ENCODE peak calls at places on chromosomes 7 and 10, in nine cellular contexts. One of them, this sample, is unnamed. For H3K9me3, the result is how much of the 10 kb centered on the place peaks cover.

GRCh38 chr7:148264933-148265557 is 325.5 kb upstream of the C7orf33 start:
- DNase-seq in vagina: no peak
- DNase-seq in A673: peak
- DNase-seq in thyroid gland: no peak
- DNase-seq in A549: peak
- DNase-seq in tibial nerve: no peak
- DNase-seq in ascending aorta: no peak
- DNase-seq in AG04450: no peak
- DNase-seq in DND-41: peak
- DNase-seq in this sample: no peak

GRCh38 chr10:28282341-28282740 is 20.5 kb downstream of the MPP7 start:
- DNase-seq in vagina: no peak
- DNase-seq in A549: no peak
- DNase-seq in A673: no peak
- DNase-seq in tibial nerve: no peak
- DNase-seq in ascending aorta: no peak
- DNase-seq in DND-41: no peak
- DNase-seq in AG04450: no peak
- DNase-seq in thyroid gland: no peak
- DNase-seq in this sample: no peak

GRCh38 chr10:104209575-104210198 is 22.5 kb downstream of the CFAP43 start:
- DNase-seq in A673: peak
- DNase-seq in vagina: no peak
- DNase-seq in tibial nerve: peak
- DNase-seq in AG04450: no peak
- DNase-seq in thyroid gland: peak
- DNase-seq in A549: peak
- DNase-seq in DND-41: peak
- DNase-seq in ascending aorta: no peak
- DNase-seq in this sample: peak

GRCh38 chr10:25522946-25523608 is 348.3 kb downstream of the GPR158 start:
- DNase-seq in thyroid gland: peak
- DNase-seq in A673: peak
- DNase-seq in ascending aorta: no peak
- DNase-seq in vagina: no peak
- DNase-seq in tibial nerve: no peak
- DNase-seq in A549: peak
- DNase-seq in AG04450: no peak
- DNase-seq in DND-41: no peak
- DNase-seq in this sample: no peak

GRCh38 chr10:48814933-48815332 is 124.7 kb downstream of the LRRC18 start:
- DNase-seq in DND-41: no peak
- DNase-seq in tibial nerve: no peak
- DNase-seq in thyroid gland: no peak
- DNase-seq in vagina: no peak
- DNase-seq in AG04450: no peak
- DNase-seq in ascending aorta: no peak
- DNase-seq in A673: no peak
- DNase-seq in A549: no peak
- DNase-seq in this sample: no peak

GRCh38 chr7:129160161-129160911 is 15.8 kb downstream of the TSPAN33 start:
- DNase-seq in ascending aorta: no peak
- DNase-seq in A549: no peak
- DNase-seq in thyroid gland: peak
- DNase-seq in A673: no peak
- DNase-seq in DND-41: no peak
- DNase-seq in vagina: no peak
- DNase-seq in tibial nerve: no peak
- DNase-seq in AG04450: no peak
- DNase-seq in this sample: no peak

GRCh38 chr10:5466451-5466996 is 32.8 kb downstream of the CALML5 start:
- DNase-seq in DND-41: peak
- DNase-seq in A549: no peak
- DNase-seq in A673: no peak
- DNase-seq in thyroid gland: peak
- DNase-seq in vagina: no peak
- DNase-seq in AG04450: peak
- DNase-seq in ascending aorta: no peak
- DNase-seq in tibial nerve: no peak
- DNase-seq in this sample: no peak

GRCh38 chr10:45552476-45552875 is 120.1 kb downstream of the ZFAND4 start:
- DNase-seq in ascending aorta: no peak
- DNase-seq in tibial nerve: no peak
- DNase-seq in A549: no peak
- DNase-seq in DND-41: no peak
- DNase-seq in A673: no peak
- DNase-seq in thyroid gland: no peak
- DNase-seq in AG04450: no peak
- DNase-seq in vagina: no peak
- DNase-seq in this sample: no peak

GRCh38 chr10:120942806-120943413 is 91.7 kb downstream of the WDR11 start:
- DNase-seq in vagina: peak
- DNase-seq in A673: peak
- DNase-seq in ascending aorta: peak
- DNase-seq in AG04450: peak
- DNase-seq in thyroid gland: peak
- DNase-seq in DND-41: peak
- DNase-seq in tibial nerve: peak
- DNase-seq in A549: peak
- DNase-seq in this sample: peak

GRCh38 chr10:124495176-124495575 is 33.6 kb downstream of the LHPP start:
- DNase-seq in A673: no peak
- DNase-seq in A549: no peak
- DNase-seq in ascending aorta: no peak
- DNase-seq in AG04450: no peak
- DNase-seq in DND-41: no peak
- DNase-seq in vagina: no peak
- DNase-seq in thyroid gland: no peak
- DNase-seq in tibial nerve: no peak
- DNase-seq in this sample: no peak

GRCh38 chr10:73876971-73877370 is 2.6 kb upstream of the CAMK2G start:
- DNase-seq in DND-41: no peak
- DNase-seq in ascending aorta: no peak
- DNase-seq in vagina: no peak
- DNase-seq in AG04450: no peak
- DNase-seq in A673: no peak
- DNase-seq in tibial nerve: no peak
- DNase-seq in A549: no peak
- DNase-seq in thyroid gland: no peak
- DNase-seq in this sample: no peak

GRCh38 chr10:62528441-62528840 is 154.3 kb downstream of the ZNF365 start:
- DNase-seq in ascending aorta: no peak
- DNase-seq in A673: no peak
- DNase-seq in tibial nerve: no peak
- DNase-seq in thyroid gland: no peak
- DNase-seq in vagina: no peak
- DNase-seq in A549: no peak
- DNase-seq in AG04450: no peak
- DNase-seq in DND-41: no peak
- DNase-seq in this sample: no peak

GRCh38 chr10:47361293-47361692 is 13.1 kb downstream of the RBP3 start:
- DNase-seq in thyroid gland: peak
- DNase-seq in tibial nerve: no peak
- DNase-seq in ascending aorta: peak
- DNase-seq in vagina: no peak
- DNase-seq in DND-41: peak
- DNase-seq in A549: peak
- DNase-seq in AG04450: no peak
- DNase-seq in A673: peak
- DNase-seq in this sample: no peak

GRCh38 chr7:69399038-69399800 is 199.1 kb upstream of the AUTS2 start:
- DNase-seq in ascending aorta: no peak
- DNase-seq in DND-41: no peak
- DNase-seq in thyroid gland: no peak
- DNase-seq in A549: no peak
- DNase-seq in A673: peak
- DNase-seq in tibial nerve: no peak
- DNase-seq in AG04450: no peak
- DNase-seq in vagina: no peak
- DNase-seq in this sample: no peak
- H3K27ac ChIP-seq in ascending aorta: no peak
- H3K27ac ChIP-seq in DND-41: no peak
- H3K27ac ChIP-seq in thyroid gland: no peak
- H3K27ac ChIP-seq in A549: no peak
- H3K27ac ChIP-seq in A673: no peak
- H3K27ac ChIP-seq in tibial nerve: no peak
- H3K27ac ChIP-seq in AG04450: no peak
- H3K27ac ChIP-seq in vagina: no peak
- H3K27ac ChIP-seq in this sample: no peak

DNA sequence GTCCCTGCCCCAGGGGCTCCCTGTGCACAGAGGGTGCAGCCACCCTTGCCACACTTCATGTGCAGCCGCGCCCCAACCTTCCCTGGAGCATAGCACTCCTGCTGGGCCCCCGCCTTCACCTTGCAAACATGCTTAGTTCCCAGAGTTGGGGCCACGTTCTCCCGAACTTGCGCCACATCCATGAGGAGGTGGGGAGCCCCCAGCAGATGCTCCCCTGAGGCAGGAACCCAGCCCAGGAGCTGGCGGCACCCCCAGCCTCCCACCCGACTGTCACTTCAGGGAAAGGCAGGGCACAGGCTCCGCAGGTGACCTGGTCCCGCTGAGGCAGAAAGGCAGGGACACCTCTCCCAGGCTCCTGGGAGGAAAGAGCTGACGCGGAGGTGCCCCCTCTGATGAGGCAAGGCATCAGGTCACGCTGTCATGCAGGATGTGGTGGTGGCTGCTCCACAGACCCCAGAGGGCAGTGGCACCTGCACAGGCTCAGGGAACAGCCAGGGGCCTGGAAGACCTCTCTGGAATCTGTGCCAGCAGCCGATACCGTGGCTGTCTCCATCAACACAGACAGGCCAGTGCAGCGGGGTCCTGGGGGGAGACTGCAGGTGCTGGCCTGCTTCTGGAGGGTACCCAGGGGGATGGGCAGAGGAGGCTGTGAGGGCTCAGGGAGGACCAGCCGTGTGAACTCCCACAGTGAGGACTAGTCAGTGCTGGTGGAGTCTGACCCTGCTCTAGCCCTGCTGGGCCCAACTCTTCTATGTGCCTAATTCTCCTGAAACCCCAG is 221.3 kb downstream of the MAD1L1 start:
- DNase-seq in A673: no peak
- DNase-seq in tibial nerve: no peak
- DNase-seq in ascending aorta: peak
- DNase-seq in A549: no peak
- DNase-seq in thyroid gland: no peak
- DNase-seq in AG04450: no peak
- DNase-seq in vagina: no peak
- DNase-seq in DND-41: peak
- DNase-seq in this sample: no peak
- H3K9me3 ChIP-seq in A673: under half
- H3K9me3 ChIP-seq in tibial nerve: under half
- H3K9me3 ChIP-seq in ascending aorta: under half
- H3K9me3 ChIP-seq in A549: under half
- H3K9me3 ChIP-seq in thyroid gland: under half
- H3K9me3 ChIP-seq in AG04450: under half
- H3K9me3 ChIP-seq in vagina: under half
- H3K9me3 ChIP-seq in DND-41: under half
- H3K9me3 ChIP-seq in this sample: under half

GRCh38 chr7:33714208-33714607 is 191.1 kb upstream of the BMPER start:
- DNase-seq in AG04450: no peak
- DNase-seq in vagina: no peak
- DNase-seq in ascending aorta: no peak
- DNase-seq in A549: no peak
- DNase-seq in A673: no peak
- DNase-seq in thyroid gland: no peak
- DNase-seq in tibial nerve: no peak
- DNase-seq in DND-41: no peak
- DNase-seq in this sample: no peak

GRCh38 chr7:33720139-33720538 is 185.2 kb upstream of the BMPER start:
- DNase-seq in vagina: no peak
- DNase-seq in AG04450: no peak
- DNase-seq in ascending aorta: no peak
- DNase-seq in DND-41: no peak
- DNase-seq in tibial nerve: no peak
- DNase-seq in thyroid gland: no peak
- DNase-seq in A673: no peak
- DNase-seq in A549: no peak
- DNase-seq in this sample: no peak

GRCh38 chr7:33720870-33721269 is 184.5 kb upstream of the BMPER start:
- DNase-seq in vagina: no peak
- DNase-seq in ascending aorta: no peak
- DNase-seq in thyroid gland: no peak
- DNase-seq in tibial nerve: no peak
- DNase-seq in A673: no peak
- DNase-seq in AG04450: no peak
- DNase-seq in DND-41: no peak
- DNase-seq in A549: no peak
- DNase-seq in this sample: no peak

GRCh38 chr7:33719059-33719581 is 186.2 kb upstream of the BMPER start:
- DNase-seq in tibial nerve: peak
- DNase-seq in thyroid gland: no peak
- DNase-seq in AG04450: no peak
- DNase-seq in A549: no peak
- DNase-seq in vagina: no peak
- DNase-seq in DND-41: no peak
- DNase-seq in A673: no peak
- DNase-seq in ascending aorta: no peak
- DNase-seq in this sample: no peak

GRCh38 chr7:33716581-33717477 is 188.5 kb upstream of the BMPER start:
- DNase-seq in DND-41: no peak
- DNase-seq in A673: peak
- DNase-seq in A549: peak
- DNase-seq in vagina: no peak
- DNase-seq in AG04450: no peak
- DNase-seq in ascending aorta: no peak
- DNase-seq in thyroid gland: no peak
- DNase-seq in tibial nerve: peak
- DNase-seq in this sample: no peak
- TF ChIP-seq CTCF in DND-41: peak
- TF ChIP-seq CTCF in A673: peak
- TF ChIP-seq CTCF in A549: peak
- TF ChIP-seq CTCF in vagina: no peak
- TF ChIP-seq CTCF in AG04450: peak
- TF ChIP-seq CTCF in ascending aorta: peak
- TF ChIP-seq CTCF in thyroid gland: peak
- TF ChIP-seq CTCF in tibial nerve: peak
- TF ChIP-seq CTCF in this sample: no peak

GRCh38 chr10:125722811-125723210 is 3.3 kb downstream of the EDRF1 start:
- DNase-seq in tibial nerve: no peak
- DNase-seq in A673: no peak
- DNase-seq in AG04450: no peak
- DNase-seq in DND-41: no peak
- DNase-seq in A549: no peak
- DNase-seq in thyroid gland: no peak
- DNase-seq in vagina: no peak
- DNase-seq in ascending aorta: no peak
- DNase-seq in this sample: no peak

GRCh38 chr10:125726914-125727313 is 7.4 kb downstream of the EDRF1 start:
- DNase-seq in AG04450: no peak
- DNase-seq in DND-41: no peak
- DNase-seq in A673: no peak
- DNase-seq in vagina: no peak
- DNase-seq in tibial nerve: no peak
- DNase-seq in A549: no peak
- DNase-seq in thyroid gland: no peak
- DNase-seq in ascending aorta: no peak
- DNase-seq in this sample: no peak

DNA sequence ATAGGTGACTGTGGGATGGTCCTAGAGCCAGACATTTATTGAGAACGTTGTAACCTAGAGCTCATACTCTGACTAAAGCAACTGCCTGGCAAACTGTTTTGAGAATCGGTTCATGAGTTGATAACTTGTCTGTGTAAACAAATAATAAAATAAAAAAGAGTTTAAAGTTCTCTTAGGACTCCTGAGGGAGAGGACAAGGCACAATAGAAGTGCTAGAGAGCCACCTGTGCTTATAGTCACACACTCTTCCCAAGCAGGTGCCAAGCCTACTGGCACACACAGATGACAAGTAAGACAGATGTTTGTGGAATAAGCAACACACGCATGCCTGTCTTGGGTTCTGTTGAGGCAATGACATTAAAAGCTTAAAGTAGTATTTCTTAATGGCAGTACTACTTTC is 7.9 kb downstream of the EDRF1 start:
- DNase-seq in AG04450: no peak
- DNase-seq in vagina: no peak
- DNase-seq in DND-41: no peak
- DNase-seq in tibial nerve: no peak
- DNase-seq in ascending aorta: no peak
- DNase-seq in A549: no peak
- DNase-seq in thyroid gland: no peak
- DNase-seq in A673: no peak
- DNase-seq in this sample: no peak
- H3K27ac ChIP-seq in AG04450: no peak
- H3K27ac ChIP-seq in vagina: no peak
- H3K27ac ChIP-seq in DND-41: no peak
- H3K27ac ChIP-seq in tibial nerve: no peak
- H3K27ac ChIP-seq in ascending aorta: no peak
- H3K27ac ChIP-seq in A549: no peak
- H3K27ac ChIP-seq in thyroid gland: no peak
- H3K27ac ChIP-seq in A673: no peak
- H3K27ac ChIP-seq in this sample: no peak